ENCODE peak calls at places on chromosomes 2 and 18, in ten cellular contexts. One of them, this sample, is unnamed. For H3K27me3, the result is how much of the 10 kb centered on the place peaks cover.

GRCh38 chr2:203998195-203998804 is 61.7 kb downstream of the ICOS start:
- DNase-seq in colonic mucosa: no peak
- DNase-seq in CD8-positive, alpha-beta T cell: no peak
- DNase-seq in ovary: no peak
- DNase-seq in PC-9: no peak
- DNase-seq in tibial artery: no peak
- DNase-seq in pancreas: no peak
- DNase-seq in GM23248: peak
- DNase-seq in hepatocyte: no peak
- DNase-seq in esophagus muscularis mucosa: no peak
- DNase-seq in this sample: no peak

GRCh38 chr2:203225423-203226039 is 13.3 kb upstream of the CYP20A1 start:
- DNase-seq in colonic mucosa: no peak
- DNase-seq in CD8-positive, alpha-beta T cell: peak
- DNase-seq in ovary: no peak
- DNase-seq in PC-9: peak
- DNase-seq in tibial artery: no peak
- DNase-seq in pancreas: peak
- DNase-seq in GM23248: peak
- DNase-seq in hepatocyte: peak
- DNase-seq in esophagus muscularis mucosa: no peak
- DNase-seq in this sample: peak

GRCh38 chr2:227576110-227576509 is 22.6 kb upstream of the SCYGR2 start:
- DNase-seq in colonic mucosa: no peak
- DNase-seq in CD8-positive, alpha-beta T cell: no peak
- DNase-seq in ovary: no peak
- DNase-seq in PC-9: no peak
- DNase-seq in tibial artery: no peak
- DNase-seq in pancreas: no peak
- DNase-seq in GM23248: peak
- DNase-seq in hepatocyte: no peak
- DNase-seq in esophagus muscularis mucosa: no peak
- DNase-seq in this sample: no peak

GRCh38 chr2:160406591-160407392 is 86.8 kb downstream of the RBMS1 start:
- DNase-seq in colonic mucosa: peak
- DNase-seq in CD8-positive, alpha-beta T cell: peak
- DNase-seq in ovary: peak
- DNase-seq in PC-9: peak
- DNase-seq in tibial artery: peak
- DNase-seq in pancreas: peak
- DNase-seq in GM23248: peak
- DNase-seq in hepatocyte: peak
- DNase-seq in esophagus muscularis mucosa: peak
- DNase-seq in this sample: peak

GRCh38 chr2:33444961-33445360 is 31.5 kb upstream of the RASGRP3 start:
- DNase-seq in colonic mucosa: no peak
- DNase-seq in CD8-positive, alpha-beta T cell: no peak
- DNase-seq in ovary: no peak
- DNase-seq in PC-9: no peak
- DNase-seq in tibial artery: no peak
- DNase-seq in pancreas: no peak
- DNase-seq in GM23248: no peak
- DNase-seq in hepatocyte: no peak
- DNase-seq in esophagus muscularis mucosa: no peak
- DNase-seq in this sample: no peak

GRCh38 chr2:103402944-103403343 is 641.1 kb downstream of the TMEM182 start:
- DNase-seq in colonic mucosa: no peak
- DNase-seq in CD8-positive, alpha-beta T cell: no peak
- DNase-seq in ovary: no peak
- DNase-seq in PC-9: no peak
- DNase-seq in tibial artery: no peak
- DNase-seq in pancreas: no peak
- DNase-seq in GM23248: no peak
- DNase-seq in hepatocyte: peak
- DNase-seq in esophagus muscularis mucosa: no peak
- DNase-seq in this sample: no peak

GRCh38 chr18:59575995-59576394 is 121.2 kb downstream of the CCBE1 start:
- DNase-seq in colonic mucosa: no peak
- DNase-seq in CD8-positive, alpha-beta T cell: no peak
- DNase-seq in ovary: no peak
- DNase-seq in PC-9: no peak
- DNase-seq in tibial artery: no peak
- DNase-seq in pancreas: no peak
- DNase-seq in GM23248: no peak
- DNase-seq in hepatocyte: no peak
- DNase-seq in esophagus muscularis mucosa: no peak
- DNase-seq in this sample: no peak

GRCh38 chr18:62715829-62716678 is 713 bp downstream of the PHLPP1 start:
- DNase-seq in colonic mucosa: peak
- DNase-seq in CD8-positive, alpha-beta T cell: peak
- DNase-seq in ovary: peak
- DNase-seq in PC-9: peak
- DNase-seq in tibial artery: peak
- DNase-seq in pancreas: peak
- DNase-seq in GM23248: peak
- DNase-seq in hepatocyte: peak
- DNase-seq in esophagus muscularis mucosa: no peak
- DNase-seq in this sample: peak

GRCh38 chr2:240390091-240391073 is 45.1 kb upstream of the GPC1 start:
- DNase-seq in colonic mucosa: no peak
- DNase-seq in CD8-positive, alpha-beta T cell: no peak
- DNase-seq in ovary: peak
- DNase-seq in PC-9: no peak
- DNase-seq in tibial artery: no peak
- DNase-seq in pancreas: no peak
- DNase-seq in GM23248: no peak
- DNase-seq in hepatocyte: no peak
- DNase-seq in esophagus muscularis mucosa: no peak
- DNase-seq in this sample: no peak

GRCh38 chr18:22469061-22469689 is 51.5 kb upstream of the CTAGE1 start:
- DNase-seq in colonic mucosa: no peak
- DNase-seq in CD8-positive, alpha-beta T cell: no peak
- DNase-seq in ovary: no peak
- DNase-seq in PC-9: no peak
- DNase-seq in tibial artery: no peak
- DNase-seq in pancreas: no peak
- DNase-seq in GM23248: no peak
- DNase-seq in hepatocyte: no peak
- DNase-seq in esophagus muscularis mucosa: no peak
- DNase-seq in this sample: no peak

GRCh38 chr2:67707896-67708295 is 310.8 kb downstream of the ETAA1 start:
- DNase-seq in colonic mucosa: no peak
- DNase-seq in CD8-positive, alpha-beta T cell: no peak
- DNase-seq in ovary: no peak
- DNase-seq in PC-9: no peak
- DNase-seq in tibial artery: no peak
- DNase-seq in pancreas: no peak
- DNase-seq in GM23248: no peak
- DNase-seq in hepatocyte: no peak
- DNase-seq in esophagus muscularis mucosa: no peak
- DNase-seq in this sample: no peak

GRCh38 chr2:173090291-173090877 is 14.7 kb downstream of the MAP3K20 start:
- DNase-seq in colonic mucosa: no peak
- DNase-seq in CD8-positive, alpha-beta T cell: no peak
- DNase-seq in ovary: no peak
- DNase-seq in PC-9: no peak
- DNase-seq in tibial artery: no peak
- DNase-seq in pancreas: no peak
- DNase-seq in GM23248: peak
- DNase-seq in hepatocyte: no peak
- DNase-seq in esophagus muscularis mucosa: no peak
- DNase-seq in this sample: no peak

GRCh38 chr2:71704688-71705087 is 251.3 kb downstream of the DYSF start:
- DNase-seq in colonic mucosa: no peak
- DNase-seq in CD8-positive, alpha-beta T cell: no peak
- DNase-seq in ovary: no peak
- DNase-seq in PC-9: no peak
- DNase-seq in tibial artery: no peak
- DNase-seq in pancreas: no peak
- DNase-seq in GM23248: no peak
- DNase-seq in hepatocyte: no peak
- DNase-seq in esophagus muscularis mucosa: no peak
- DNase-seq in this sample: no peak

GRCh38 chr18:44579028-44579692 is 101.5 kb upstream of the SETBP1 start:
- DNase-seq in colonic mucosa: no peak
- DNase-seq in CD8-positive, alpha-beta T cell: no peak
- DNase-seq in ovary: no peak
- DNase-seq in PC-9: no peak
- DNase-seq in tibial artery: no peak
- DNase-seq in pancreas: no peak
- DNase-seq in GM23248: peak
- DNase-seq in hepatocyte: peak
- DNase-seq in esophagus muscularis mucosa: no peak
- DNase-seq in this sample: peak

GRCh38 chr2:241115361-241115760 is 13.3 kb upstream of the MTERF4 start:
- DNase-seq in colonic mucosa: no peak
- DNase-seq in CD8-positive, alpha-beta T cell: no peak
- DNase-seq in ovary: no peak
- DNase-seq in PC-9: no peak
- DNase-seq in tibial artery: no peak
- DNase-seq in pancreas: no peak
- DNase-seq in GM23248: no peak
- DNase-seq in hepatocyte: no peak
- DNase-seq in esophagus muscularis mucosa: no peak
- DNase-seq in this sample: no peak

DNA sequence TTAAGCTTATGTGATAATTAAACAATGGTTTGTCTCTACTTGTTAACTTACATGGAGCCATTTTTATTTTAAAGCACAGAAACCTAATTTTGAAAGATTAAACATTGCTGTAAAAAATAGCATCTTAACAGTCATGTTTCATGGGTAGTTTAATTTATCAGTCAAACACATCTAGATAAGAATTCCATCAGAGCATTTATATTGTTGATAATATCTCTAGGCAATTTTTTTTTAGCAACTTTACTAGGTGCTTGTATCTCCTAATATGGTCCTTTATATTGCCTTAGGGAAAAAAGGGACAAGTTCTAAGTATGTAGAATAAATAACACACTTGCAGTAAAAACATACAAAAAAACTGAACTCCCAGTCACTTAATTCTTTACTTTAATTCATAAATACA is 853 bp downstream of the CSRNP3 start:
- DNase-seq in colonic mucosa: no peak
- DNase-seq in CD8-positive, alpha-beta T cell: no peak
- DNase-seq in ovary: no peak
- DNase-seq in PC-9: no peak
- DNase-seq in tibial artery: no peak
- DNase-seq in pancreas: no peak
- DNase-seq in GM23248: no peak
- DNase-seq in hepatocyte: no peak
- DNase-seq in esophagus muscularis mucosa: no peak
- DNase-seq in this sample: no peak
- H3K27ac ChIP-seq in colonic mucosa: no peak
- H3K27ac ChIP-seq in CD8-positive, alpha-beta T cell: no peak
- H3K27ac ChIP-seq in ovary: no peak
- H3K27ac ChIP-seq in PC-9: no peak
- H3K27ac ChIP-seq in tibial artery: no peak
- H3K27ac ChIP-seq in pancreas: no peak
- H3K27ac ChIP-seq in GM23248: no peak
- H3K27ac ChIP-seq in hepatocyte: peak
- H3K27ac ChIP-seq in esophagus muscularis mucosa: no peak
- H3K27ac ChIP-seq in this sample: no peak

DNA sequence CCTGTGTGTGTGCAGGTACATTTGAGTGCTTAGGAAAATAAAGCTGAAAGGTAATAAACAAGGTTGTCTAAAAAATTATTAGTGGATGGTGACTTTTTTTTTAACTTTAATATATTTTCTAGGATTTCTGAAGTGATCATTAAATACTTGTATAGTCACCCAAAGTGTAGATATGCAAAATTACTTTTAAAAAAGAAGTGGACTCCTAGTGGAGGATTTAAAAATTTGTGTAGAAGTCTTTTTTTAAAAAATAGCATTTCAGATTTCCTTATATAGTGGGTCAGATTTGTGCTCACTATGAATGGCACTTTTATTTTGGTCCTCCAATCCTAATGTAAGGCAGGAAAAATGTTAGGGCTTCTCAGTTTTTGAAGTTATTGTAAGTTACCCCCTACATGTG is 3.9 kb downstream of the GORASP2 start:
- DNase-seq in colonic mucosa: no peak
- DNase-seq in CD8-positive, alpha-beta T cell: no peak
- DNase-seq in ovary: no peak
- DNase-seq in PC-9: no peak
- DNase-seq in tibial artery: no peak
- DNase-seq in pancreas: no peak
- DNase-seq in GM23248: peak
- DNase-seq in hepatocyte: no peak
- DNase-seq in esophagus muscularis mucosa: no peak
- DNase-seq in this sample: no peak
- H3K4me3 ChIP-seq in colonic mucosa: no peak
- H3K4me3 ChIP-seq in CD8-positive, alpha-beta T cell: no peak
- H3K4me3 ChIP-seq in ovary: no peak
- H3K4me3 ChIP-seq in PC-9: no peak
- H3K4me3 ChIP-seq in tibial artery: no peak
- H3K4me3 ChIP-seq in pancreas: no peak
- H3K4me3 ChIP-seq in GM23248: no peak
- H3K4me3 ChIP-seq in hepatocyte: no peak
- H3K4me3 ChIP-seq in esophagus muscularis mucosa: no peak
- H3K4me3 ChIP-seq in this sample: no peak

GRCh38 chr18:79508565-79509535 is 113.1 kb downstream of the NFATC1 start:
- DNase-seq in colonic mucosa: no peak
- DNase-seq in CD8-positive, alpha-beta T cell: no peak
- DNase-seq in ovary: peak
- DNase-seq in PC-9: no peak
- DNase-seq in tibial artery: peak
- DNase-seq in pancreas: no peak
- DNase-seq in GM23248: no peak
- DNase-seq in hepatocyte: no peak
- DNase-seq in esophagus muscularis mucosa: no peak
- DNase-seq in this sample: no peak
- H3K27me3 ChIP-seq in colonic mucosa: under half
- H3K27me3 ChIP-seq in CD8-positive, alpha-beta T cell: under half
- H3K27me3 ChIP-seq in ovary: under half
- H3K27me3 ChIP-seq in PC-9: half or more
- H3K27me3 ChIP-seq in tibial artery: under half
- H3K27me3 ChIP-seq in pancreas: under half
- H3K27me3 ChIP-seq in GM23248: under half
- H3K27me3 ChIP-seq in hepatocyte: under half
- H3K27me3 ChIP-seq in esophagus muscularis mucosa: under half
- H3K27me3 ChIP-seq in this sample: under half

GRCh38 chr2:176574415-176575236 is 305.4 kb downstream of the MTX2 start:
- DNase-seq in colonic mucosa: no peak
- DNase-seq in CD8-positive, alpha-beta T cell: no peak
- DNase-seq in ovary: no peak
- DNase-seq in PC-9: no peak
- DNase-seq in tibial artery: no peak
- DNase-seq in pancreas: no peak
- DNase-seq in GM23248: no peak
- DNase-seq in hepatocyte: no peak
- DNase-seq in esophagus muscularis mucosa: no peak
- DNase-seq in this sample: no peak
- H3K27ac ChIP-seq in colonic mucosa: no peak
- H3K27ac ChIP-seq in CD8-positive, alpha-beta T cell: no peak
- H3K27ac ChIP-seq in ovary: no peak
- H3K27ac ChIP-seq in PC-9: no peak
- H3K27ac ChIP-seq in tibial artery: no peak
- H3K27ac ChIP-seq in pancreas: no peak
- H3K27ac ChIP-seq in GM23248: no peak
- H3K27ac ChIP-seq in hepatocyte: no peak
- H3K27ac ChIP-seq in esophagus muscularis mucosa: no peak
- H3K27ac ChIP-seq in this sample: no peak

This sample was measured in CD4-positive, CD25-positive, alpha-beta regulatory T cell.